ENCODE peak calls at places on chromosomes 16 and 17, in four cellular contexts. U is amniotic epithelial cell, W is NCI-H774, T is bronchial epithelial cell. J is an unnamed sample.

GRCh38 chr16:2752850-2753522 is 548 bp downstream of the SRRM2 start:
- DNase-seq in W (peak), U (peak), T (peak), J (peak)

GRCh38 chr17:38943607-38944006 is 18.2 kb downstream of the LASP1NB start:
- DNase-seq in T (no peak), U (peak), W (peak), J (no peak)

GRCh38 chr17:49610883-49611584 is 35.4 kb downstream of the NXPH3 start:
- DNase-seq in U (peak), W (no peak), T (peak), J (no peak)

GRCh38 chr17:3002538-3003301 is 60.7 kb downstream of the OR1D5 start:
- DNase-seq in U (no peak), W (no peak), T (no peak), J (no peak)

GRCh38 chr16:85278851-85279250 is 166.6 kb upstream of the CIBAR2 start:
- DNase-seq in W (no peak), T (no peak), U (peak), J (no peak)

GRCh38 chr16:69727916-69728270 is 1.5 kb upstream of the NQO1 start:
- DNase-seq in W (no peak), U (no peak), T (no peak), J (no peak)

GRCh38 chr17:16817201-16817600 is 127.2 kb downstream of the CCDC144A start:
- DNase-seq in W (no peak), T (no peak), U (no peak), J (no peak)

GRCh38 chr17:80650339-80650672 is 105.7 kb downstream of the RPTOR start:
- DNase-seq in U (no peak), T (no peak), W (no peak), J (no peak)

GRCh38 chr16:4700997-4701743 is 7.8 kb downstream of the NUDT16L1 start:
- DNase-seq in W (no peak), T (no peak), U (no peak), J (no peak)

GRCh38 chr17:5118219-5118618 is 2.4 kb downstream of the USP6 start:
- DNase-seq in W (no peak), U (no peak), T (peak), J (no peak)

GRCh38 chr17:78532311-78532710 is 44.9 kb downstream of the DNAH17 start:
- DNase-seq in U (no peak), W (no peak), T (no peak), J (no peak)

GRCh38 chr16:51670527-51670926 is 519.5 kb upstream of the SALL1 start:
- DNase-seq in T (no peak), W (no peak), U (no peak), J (no peak)

GRCh38 chr16:30005341-30006094 is 5.3 kb downstream of the DOC2A start:
- DNase-seq in T (no peak), U (peak), W (no peak), J (peak)

GRCh38 chr17:37137070-37137610 is 188.4 kb downstream of the AATF start:
- DNase-seq in U (no peak), W (no peak), T (no peak), J (no peak)

GRCh38 chr17:13557077-13557476 is 44.7 kb downstream of the HS3ST3A1 start:
- DNase-seq in W (no peak), T (peak), U (peak), J (no peak)

GRCh38 chr17:17179371-17179827 is 26.7 kb downstream of the PLD6 start:
- DNase-seq in W (no peak), U (no peak), T (peak), J (no peak)

GRCh38 chr16:22317625-22318024 is 20.4 kb downstream of the POLR3E start:
- DNase-seq in W (no peak), U (no peak), T (no peak), J (no peak)

GRCh38 chr17:36933174-36934143 is 3.8 kb upstream of the LHX1 start:
- DNase-seq in U (no peak), T (no peak), W (no peak), J (no peak)

GRCh38 chr16:82043680-82044584 is 8.9 kb downstream of the HSD17B2 start:
- DNase-seq in T (peak), U (peak), W (no peak), J (no peak)

GRCh38 chr16:17032332-17032731 is 438.4 kb downstream of the XYLT1 start:
- DNase-seq in U (no peak), W (no peak), T (no peak), J (no peak)

GRCh38 chr17:75518983-75519540 is 2.7 kb downstream of the TSEN54 start:
- DNase-seq in U (no peak), T (no peak), W (no peak), J (no peak)

GRCh38 chr16:65306722-65307121 is 184.9 kb upstream of the CDH11 start:
- DNase-seq in U (no peak), W (no peak), T (no peak), J (no peak)

GRCh38 chr16:88780100-88781062 is 4.6 kb downstream of the PIEZO1 start:
- DNase-seq in U (no peak), W (no peak), T (no peak), J (no peak)

GRCh38 chr17:37741334-37742113 is 3.3 kb downstream of the HNF1B start:
- DNase-seq in W (no peak), U (no peak), T (no peak), J (no peak)

GRCh38 chr17:81423698-81424071 is 28.4 kb downstream of the BAHCC1 start:
- DNase-seq in T (no peak), U (no peak), W (no peak), J (no peak)

GRCh38 chr17:18248300-18248731 is 10.2 kb downstream of the FLII start:
- DNase-seq in W (peak), T (peak), U (peak), J (peak)

GRCh38 chr17:37405955-37406634 is 541 bp downstream of the ACACA start:
- DNase-seq in T (peak), U (no peak), W (no peak), J (peak)

GRCh38 chr17:35155246-35155645 is 7.6 kb downstream of the UNC45B start:
- DNase-seq in U (no peak), T (no peak), W (no peak), J (no peak)

GRCh38 chr16:13909872-13910303 is 10.1 kb upstream of the ERCC4 start:
- DNase-seq in T (peak), U (peak), W (no peak), J (no peak)

GRCh38 chr17:37790153-37790552 is 45.3 kb upstream of the HNF1B start:
- DNase-seq in T (no peak), U (no peak), W (no peak), J (no peak)

GRCh38 chr17:80615311-80615710 is 70.7 kb downstream of the RPTOR start:
- DNase-seq in T (no peak), U (no peak), W (no peak), J (no peak)

GRCh38 chr16:27189335-27189972 is 13.9 kb upstream of the KDM8 start:
- DNase-seq in T (no peak), U (no peak), W (no peak), J (no peak)

GRCh38 chr17:5769936-5770335 is 185.6 kb upstream of the NLRP1 start:
- DNase-seq in T (no peak), U (no peak), W (peak), J (no peak)

GRCh38 chr17:17141860-17142552 is 64.1 kb downstream of the PLD6 start:
- DNase-seq in U (peak), W (no peak), T (peak), J (no peak)

GRCh38 chr17:19904924-19905323 is 37.2 kb upstream of the ULK2 start:
- DNase-seq in W (no peak), T (no peak), U (no peak), J (no peak)

GRCh38 chr16:31508706-31509523 is 724 bp upstream of the RUSF1 start:
- DNase-seq in W (no peak), T (peak), U (peak), J (no peak)

GRCh38 chr17:42023524-42024349 is 3.8 kb downstream of the NKIRAS2 start:
- DNase-seq in U (peak), W (no peak), T (no peak), J (no peak)

GRCh38 chr17:75638893-75639292 is 5.7 kb downstream of the SMIM5 start:
- DNase-seq in T (no peak), W (no peak), U (no peak), J (no peak)

GRCh38 chr17:79515646-79516604 is 94.9 kb downstream of the RBFOX3 start:
- DNase-seq in U (no peak), T (no peak), W (no peak), J (no peak)

J was measured in dermis microvascular lymphatic vessel endothelial cell.